ENCODE peak calls at places on chromosomes 13 and 19, in ten cellular contexts. L is DND-41, G is lower lobe of right lung, Z is neuronal stem cell, E is tibial nerve, U is suprapubic skin, Q is PC-3, D is psoas muscle, J is cardiac muscle cell, C is left ventricle myocardium inferior. N is an unnamed sample.

GRCh38 chr13:80305737-80306136 is 35.2 kb downstream of the SPRY2 start:
- DNase-seq in L (no peak), G (no peak), Z (no peak), E (no peak), U (no peak), Q (no peak), D (no peak), J (no peak), C (no peak), N (no peak)

GRCh38 chr19:869245-870177 is 10.0 kb downstream of the CFD start:
- DNase-seq in L (no peak), G (no peak), Z (no peak), E (peak; percentile 58), U (no peak), Q (peak; percentile 84), D (peak; percentile 81), J (no peak), C (peak; percentile 66), N (no peak)

GRCh38 chr19:45641274-45642105 is 2.3 kb upstream of the EML2 start:
- DNase-seq in L (peak; percentile 79), G (peak; percentile 92), Z (peak; percentile 82), E (peak; percentile 57), U (peak; percentile 93), Q (peak; percentile 95), D (peak; percentile 75), J (peak; percentile 93), C (peak; percentile 74), N (peak; percentile 93)

GRCh38 chr19:40803857-40804782 is 5.1 kb downstream of the EGLN2 start:
- DNase-seq in L (no peak), G (peak; percentile 83), Z (no peak), E (no peak), U (no peak), Q (peak; percentile 10), D (no peak), J (no peak), C (peak; percentile 64), N (no peak)

GRCh38 chr13:45046445-45046844 is 57.1 kb downstream of the GPALPP1 start:
- DNase-seq in L (no peak), G (no peak), Z (no peak), E (no peak), U (no peak), Q (no peak), D (no peak), J (no peak), C (no peak), N (no peak)

GRCh38 chr13:50893211-50893852 is 16.3 kb upstream of the RNASEH2B start:
- DNase-seq in L (peak; percentile 78), G (no peak), Z (no peak), E (no peak), U (no peak), Q (no peak), D (no peak), J (no peak), C (no peak), N (no peak)

GRCh38 chr13:49112782-49113525 is 107.2 kb upstream of the MLNR start:
- DNase-seq in L (no peak), G (no peak), Z (peak; percentile 23), E (no peak), U (no peak), Q (no peak), D (no peak), J (no peak), C (no peak), N (no peak)

GRCh38 chr19:13262450-13262849 is 112.2 kb downstream of the IER2 start:
- DNase-seq in L (no peak), G (no peak), Z (no peak), E (no peak), U (no peak), Q (peak; percentile 88), D (no peak), J (peak; percentile 53), C (no peak), N (peak; percentile 77)

GRCh38 chr19:3536429-3537100 is 2.4 kb upstream of the TEKTIP1 start:
- DNase-seq in L (no peak), G (no peak), Z (no peak), E (peak; percentile 53), U (no peak), Q (no peak), D (peak; percentile 53), J (no peak), C (peak; percentile 45), N (no peak)

GRCh38 chr19:44722131-44723121 is 23.5 kb downstream of the CEACAM16 start:
- DNase-seq in L (peak; percentile 31), G (no peak), Z (no peak), E (no peak), U (no peak), Q (no peak), D (no peak), J (no peak), C (no peak), N (no peak)

GRCh38 chr19:38664503-38665211 is 17.2 kb downstream of the ACTN4 start:
- DNase-seq in L (no peak), G (no peak), Z (no peak), E (no peak), U (no peak), Q (no peak), D (no peak), J (peak; percentile 60), C (no peak), N (peak; percentile 61)

DNA sequence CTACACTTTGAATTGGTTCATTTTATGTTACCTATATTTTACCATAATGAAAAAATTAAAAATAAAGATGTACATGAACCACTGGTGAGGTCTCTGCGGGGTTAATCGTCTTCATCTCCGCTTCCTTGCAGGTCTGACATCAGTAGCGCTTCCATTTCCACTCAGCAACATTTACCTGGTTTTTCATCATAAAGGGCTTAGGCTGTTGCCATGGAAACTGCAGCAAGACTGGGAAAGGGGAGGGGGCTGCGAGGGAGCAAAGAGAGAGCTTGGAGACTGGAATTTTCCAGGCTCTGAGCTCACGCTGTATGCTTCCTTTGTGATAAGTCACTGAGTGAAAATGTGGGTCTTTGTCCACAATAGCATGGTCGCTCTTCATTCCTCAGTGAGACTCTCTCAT is 136.6 kb upstream of the USP29 start:
- DNase-seq in L (no peak), G (no peak), Z (peak; percentile 63), E (no peak), U (no peak), Q (no peak), D (no peak), J (no peak), C (no peak), N (no peak)
- H3K9me3 ChIP-seq in L (no peaks in the 10 kb centered on the region), G (peaks cover 13% of the 10 kb centered on the region), Z (peaks cover 2% of the 10 kb centered on the region), E (no peaks in the 10 kb centered on the region), U (peaks cover 30% of the 10 kb centered on the region), Q (peaks cover 17% of the 10 kb centered on the region), D (peaks cover 7% of the 10 kb centered on the region), J (no peaks in the 10 kb centered on the region), C (peaks cover 33% of the 10 kb centered on the region), N (peaks cover 5% of the 10 kb centered on the region)

GRCh38 chr19:52397310-52398090 is at the start of gene ZNF528:
- DNase-seq in L (peak; percentile 98), G (peak; percentile 97), Z (peak; percentile 27), E (peak; percentile 93), U (peak; percentile 97), Q (peak; percentile 83), D (peak; percentile 97), J (peak; percentile 90), C (peak; percentile 97), N (peak; percentile 95)

DNA sequence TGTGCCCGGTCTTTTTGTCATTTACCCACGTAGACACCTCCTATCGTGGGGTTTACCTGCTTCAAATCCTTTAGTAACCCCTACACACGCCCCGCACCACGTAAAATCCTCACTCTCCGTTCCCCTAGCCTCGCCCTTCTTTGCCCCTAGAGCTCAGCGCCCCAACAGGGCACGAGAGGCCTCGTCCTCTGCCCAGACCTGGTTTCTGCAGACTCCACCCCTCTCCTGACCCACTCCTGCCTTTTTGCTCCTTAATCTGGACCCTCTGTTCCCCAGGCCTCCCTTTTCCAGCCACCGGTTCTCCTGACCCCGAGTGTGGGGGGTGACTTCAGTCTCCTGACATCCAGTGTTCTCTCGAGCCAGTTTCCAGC is 427 bp downstream of the ZNF528 start:
- DNase-seq in L (peak; percentile 49), G (no peak), Z (no peak), E (no peak), U (peak; percentile 59), Q (no peak), D (peak; percentile 8), J (peak; percentile 3), C (no peak), N (peak; percentile 15)
- H3K4me3 ChIP-seq in L (peak overlapping the region; percentile 93), G (peak overlapping the region; percentile 85), Z (peak overlapping the region; percentile 75), E (peak overlapping the region; percentile 83), U (peak overlapping the region; percentile 74), Q (peak overlapping the region; percentile 75), D (peak overlapping the region; percentile 82), J (peak overlapping the region; percentile 61), C (peak overlapping the region; percentile 85), N (peak overlapping the region; percentile 79)

GRCh38 chr19:11092181-11092538 is 2.9 kb downstream of the LDLR start:
- DNase-seq in L (no peak), G (no peak), Z (no peak), E (no peak), U (no peak), Q (peak; percentile 87), D (no peak), J (no peak), C (no peak), N (no peak)
- H3K4me1 ChIP-seq in L (peaks cover 60% of the 10 kb centered on the region), G (peaks cover 79% of the 10 kb centered on the region), Z (peaks cover 8% of the 10 kb centered on the region), E (peaks cover 51% of the 10 kb centered on the region), U (peaks cover 86% of the 10 kb centered on the region), Q (peaks cover 50% of the 10 kb centered on the region), D (peaks cover 17% of the 10 kb centered on the region), J (peaks cover 22% of the 10 kb centered on the region), C (peaks cover 91% of the 10 kb centered on the region), N (peaks cover 6% of the 10 kb centered on the region)

DNA sequence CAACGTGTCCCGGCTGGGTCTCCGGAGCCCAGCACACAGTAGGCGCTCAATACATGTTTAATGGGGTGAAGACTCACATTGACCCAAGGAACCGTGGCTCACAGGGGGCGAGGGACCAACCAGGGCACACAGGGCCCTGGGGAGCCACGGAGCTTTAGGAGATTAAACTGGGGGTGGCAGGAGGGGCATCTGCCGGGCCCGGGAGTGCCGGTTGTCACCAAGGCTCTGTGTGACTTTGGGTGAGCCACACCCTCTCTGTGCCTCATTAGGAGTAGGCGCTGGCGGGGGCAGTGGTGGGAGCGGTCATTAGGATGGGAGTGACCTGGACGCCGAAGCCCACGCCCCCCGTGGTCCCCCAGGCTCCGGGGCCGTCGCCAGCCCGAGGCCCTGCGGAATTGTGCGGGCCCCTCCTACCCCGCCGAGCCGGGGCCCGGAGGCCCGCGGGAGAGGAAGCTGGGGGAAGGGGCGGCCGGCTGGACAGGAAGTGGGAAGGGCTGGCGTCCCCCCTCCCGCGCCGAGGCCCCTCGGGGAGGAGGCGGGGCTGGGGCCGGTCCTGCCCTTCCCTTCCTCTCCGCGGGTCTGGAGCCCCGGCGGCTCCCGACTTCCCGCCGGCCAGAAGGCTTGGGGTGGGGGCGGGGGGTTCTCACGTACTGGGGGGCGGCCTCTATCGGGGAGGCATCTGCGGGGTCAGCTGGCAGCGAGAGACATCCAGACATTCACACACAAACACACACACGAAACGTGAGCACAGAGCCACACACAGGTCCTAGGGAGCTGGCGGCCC is 1.8 kb upstream of the SSBP4 start:
- DNase-seq in L (peak; percentile 67), G (peak; percentile 87), Z (peak; percentile 67), E (peak; percentile 63), U (peak; percentile 89), Q (peak; percentile 72), D (peak; percentile 84), J (peak; percentile 83), C (peak; percentile 88), N (peak; percentile 90)
- H3K9me3 ChIP-seq in L (no peaks in the 10 kb centered on the region), G (no peaks in the 10 kb centered on the region), Z (peaks cover 2% of the 10 kb centered on the region), E (no peaks in the 10 kb centered on the region), U (no peaks in the 10 kb centered on the region), Q (no peaks in the 10 kb centered on the region), D (no peaks in the 10 kb centered on the region), J (no peaks in the 10 kb centered on the region), C (no peaks in the 10 kb centered on the region), N (no peaks in the 10 kb centered on the region)